ENCODE peak calls at places on chromosomes 3 and 15, in seven cellular contexts. O, W, M, N, E, R and G are unnamed samples.

GRCh38 chr3:172846706-172847105 is 96.2 kb downstream of the ECT2 start:
- DNase-seq in O (no peak), W (no peak), M (no peak), N (no peak), E (no peak), R (no peak), G (no peak)

GRCh38 chr3:52392216-52392930 is 52.5 kb downstream of the SEMA3G start:
- DNase-seq in O (no peak), W (no peak), M (peak; percentile 68), N (no peak), E (no peak), R (no peak), G (no peak)

GRCh38 chr3:32480596-32480995 is 22.1 kb downstream of the CMTM6 start:
- DNase-seq in O (no peak), W (no peak), M (no peak), N (no peak), E (no peak), R (no peak), G (peak; percentile 65)

GRCh38 chr15:40273428-40273827 is 9.4 kb downstream of the ANKRD63 start:
- DNase-seq in O (no peak), W (no peak), M (no peak), N (no peak), E (no peak), R (no peak), G (no peak)

GRCh38 chr3:192899540-192899982 is 18.1 kb downstream of the MB21D2 start:
- DNase-seq in O (no peak), W (peak; percentile 64), M (no peak), N (no peak), E (no peak), R (no peak), G (peak; percentile 96)

GRCh38 chr3:24242012-24242698 is 252.5 kb downstream of the THRB start:
- DNase-seq in O (no peak), W (peak; percentile 44), M (peak; percentile 65), N (no peak), E (no peak), R (no peak), G (peak; percentile 97)

GRCh38 chr3:109122690-109123089 is 4.8 kb upstream of the MORC1 start:
- DNase-seq in O (no peak), W (no peak), M (no peak), N (no peak), E (no peak), R (no peak), G (no peak)

GRCh38 chr3:153897842-153898241 is 223.3 kb upstream of the ARHGEF26 start:
- DNase-seq in O (no peak), W (no peak), M (no peak), N (no peak), E (no peak), R (no peak), G (no peak)

GRCh38 chr3:195356151-195357086 is 85.5 kb upstream of the XXYLT1 start:
- DNase-seq in O (no peak), W (no peak), M (no peak), N (peak; percentile 18), E (no peak), R (no peak), G (peak; percentile 17)

GRCh38 chr15:40468850-40469249 is 1.9 kb upstream of the CHST14 start:
- DNase-seq in O (no peak), W (no peak), M (no peak), N (no peak), E (no peak), R (no peak), G (no peak)

GRCh38 chr15:98401029-98401428 is 247.3 kb upstream of the IGF1R start:
- DNase-seq in O (peak; percentile 27), W (no peak), M (no peak), N (no peak), E (no peak), R (no peak), G (no peak)

GRCh38 chr3:101849714-101850326 is 506 bp downstream of the NFKBIZ start:
- DNase-seq in O (peak; percentile 16), W (peak; percentile 30), M (peak; percentile 85), N (peak; percentile 74), E (no peak), R (no peak), G (no peak)

GRCh38 chr15:29942548-29942947 is 120.3 kb upstream of the TJP1 start:
- DNase-seq in O (no peak), W (no peak), M (peak; percentile 32), N (no peak), E (no peak), R (no peak), G (no peak)

GRCh38 chr3:55704521-55704920 is 217.4 kb upstream of the WNT5A start:
- DNase-seq in O (no peak), W (no peak), M (no peak), N (no peak), E (no peak), R (no peak), G (peak; percentile 86)

GRCh38 chr3:35883929-35884328 is 244.6 kb downstream of the ARPP21 start:
- DNase-seq in O (no peak), W (no peak), M (no peak), N (no peak), E (no peak), R (no peak), G (no peak)

GRCh38 chr3:159798951-159799350 is 189.7 kb upstream of the IL12A start:
- DNase-seq in O (no peak), W (no peak), M (no peak), N (no peak), E (peak; percentile 54), R (no peak), G (peak; percentile 85)

GRCh38 chr3:47614788-47615187 is 36.1 kb upstream of the CSPG5 start:
- DNase-seq in O (no peak), W (no peak), M (no peak), N (no peak), E (no peak), R (no peak), G (no peak)

GRCh38 chr3:185935465-185936263 is 2.1 kb downstream of the TRA2B start:
- DNase-seq in O (no peak), W (no peak), M (no peak), N (peak; percentile 23), E (no peak), R (no peak), G (peak; percentile 39)

GRCh38 chr3:140128217-140129137 is 193.5 kb downstream of the CLSTN2 start:
- DNase-seq in O (no peak), W (peak; percentile 25), M (peak; percentile 81), N (peak; percentile 67), E (peak; percentile 46), R (no peak), G (peak; percentile 28)

DNA sequence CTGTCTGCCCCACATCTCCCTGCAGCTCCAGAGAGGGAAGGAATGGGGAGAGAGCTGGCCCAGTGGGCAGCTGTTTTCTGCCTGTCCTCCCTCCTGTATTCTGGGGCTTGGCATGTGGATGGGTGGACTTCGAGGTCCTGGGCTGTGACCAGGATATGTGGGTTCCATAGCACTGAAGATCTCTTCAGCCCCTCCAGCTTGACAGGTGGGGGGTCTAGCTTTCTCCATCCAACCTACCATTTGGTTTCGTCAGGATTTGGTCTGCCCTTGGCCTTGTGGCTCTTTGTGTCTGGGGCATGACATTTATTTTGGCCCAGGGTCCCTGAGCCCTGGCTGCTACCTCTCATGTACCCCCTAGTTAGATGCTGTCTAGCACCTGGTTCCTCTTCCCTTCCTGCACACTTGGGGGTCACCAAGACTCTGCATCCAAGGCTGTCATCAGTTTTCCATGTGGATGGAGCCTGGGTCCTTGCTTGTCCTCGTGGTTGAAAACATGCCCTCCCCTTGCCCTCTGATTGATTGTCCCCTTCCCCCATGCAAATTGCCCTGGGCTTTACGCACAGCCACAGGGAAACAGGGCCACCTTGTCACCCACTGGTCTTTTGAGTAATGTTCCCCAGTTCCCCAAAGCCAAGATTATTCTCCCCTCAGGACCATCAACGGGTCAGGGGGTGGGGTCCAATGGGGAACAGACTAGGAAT is 3.2 kb downstream of the EPHB3 start:
- DNase-seq in O (no peak), W (no peak), M (peak; percentile 90), N (no peak), E (no peak), R (no peak), G (no peak)
- H3K4me3 ChIP-seq in O (peak overlapping the region; percentile 1), W (no peak overlapping the region), M (no peak overlapping the region), N (no peak overlapping the region), E (no peak overlapping the region), R (no peak overlapping the region), G (peak overlapping the region; percentile 75)

DNA sequence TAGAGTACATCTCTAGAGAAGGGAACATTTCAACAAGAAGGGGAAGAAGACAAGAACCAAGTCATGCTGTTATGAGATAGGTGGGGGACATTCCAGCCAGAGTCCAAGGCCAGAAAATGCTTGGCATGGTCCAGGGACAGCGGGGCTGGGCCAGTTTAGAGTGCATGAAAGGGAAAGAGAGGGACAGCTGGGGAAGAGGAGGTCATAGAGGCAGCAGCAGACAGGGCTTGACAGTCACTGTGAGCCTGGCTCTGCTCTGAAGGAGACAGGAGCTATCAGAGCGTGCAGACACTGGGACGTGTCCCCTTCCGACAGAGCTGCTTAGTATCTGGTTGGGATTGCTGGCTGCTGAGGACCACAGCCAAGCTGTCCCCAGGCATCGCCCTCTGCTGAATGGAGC is 35.7 kb upstream of the PRR20G start:
- DNase-seq in O (no peak), W (no peak), M (no peak), N (no peak), E (no peak), R (no peak), G (no peak)
- TF ChIP-seq CTCF in O (no peak), W (no peak), M (no peak), N (no peak), E (no peak), R (no peak), G (no peak)

GRCh38 chr15:69666441-69666882 is 213.8 kb downstream of the RPLP1 start:
- DNase-seq in O (no peak), W (no peak), M (no peak), N (no peak), E (no peak), R (no peak), G (peak; percentile 25)

GRCh38 chr15:69666921-69667811 is 214.5 kb downstream of the RPLP1 start:
- DNase-seq in O (no peak), W (no peak), M (no peak), N (no peak), E (no peak), R (no peak), G (no peak)

GRCh38 chr15:69665641-69666091 is 213.0 kb downstream of the RPLP1 start:
- DNase-seq in O (no peak), W (no peak), M (no peak), N (peak; percentile 16), E (no peak), R (no peak), G (no peak)

GRCh38 chr15:69668049-69668705 is 215.6 kb downstream of the RPLP1 start:
- DNase-seq in O (no peak), W (no peak), M (no peak), N (no peak), E (no peak), R (no peak), G (no peak)

DNA sequence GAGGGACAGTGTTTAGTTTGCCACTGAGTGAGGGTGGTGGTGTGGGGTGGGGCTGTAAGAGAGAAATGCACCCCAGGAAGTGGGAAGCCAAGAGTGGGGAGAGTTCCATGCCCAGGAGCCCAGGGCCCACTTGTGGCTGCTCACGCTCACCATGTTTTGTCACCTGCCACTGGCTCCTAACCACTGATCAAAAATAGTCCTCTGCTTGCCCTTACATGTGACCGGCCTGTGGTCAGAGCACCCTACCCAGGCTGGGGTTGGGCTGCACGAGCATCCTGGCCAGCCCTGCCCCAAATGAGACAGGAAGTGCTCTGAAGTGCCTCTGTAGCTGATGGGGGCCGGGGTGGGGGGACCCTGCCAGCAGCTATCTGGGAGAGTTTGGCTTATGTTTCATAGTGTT is 216.3 kb downstream of the RPLP1 start:
- DNase-seq in O (no peak), W (no peak), M (no peak), N (no peak), E (no peak), R (no peak), G (no peak)
- H3K4me3 ChIP-seq in O (no peak overlapping the region), W (no peak overlapping the region), M (no peak overlapping the region), N (no peak overlapping the region), E (no peak overlapping the region), R (no peak overlapping the region), G (no peak overlapping the region)

GRCh38 chr3:61560452-61561373 is 658 bp upstream of the PTPRG start:
- DNase-seq in O (peak; percentile 74), W (peak; percentile 46), M (peak; percentile 97), N (peak; percentile 90), E (peak; percentile 90), R (no peak), G (peak; percentile 85)
- TF ChIP-seq CTCF in O (peak; percentile 41), W (no peak), M (no peak), N (no peak), E (no peak), R (no peak), G (no peak)